ENCODE peak calls at places on chromosome 21, in ten cellular contexts. D is endodermal cell; T is body of pancreas; X is astrocyte; L is GM23248; U is WERI-Rb-1; Q is CD8-positive, alpha-beta T cell; F is heart left ventricle; N is CD4-positive, alpha-beta memory T cell; C is colonic mucosa. G is an unnamed sample.

GRCh38 chr21:37849703-37850102 is 66.6 kb downstream of the KCNJ6 start:
- DNase-seq in T (no peak), Q (no peak), L (peak; percentile 70), X (peak; percentile 89), C (no peak), F (no peak), D (no peak), U (no peak), N (no peak), G (no peak)

GRCh38 chr21:38148046-38148445 is 108.7 kb upstream of the KCNJ15 start:
- DNase-seq in Q (no peak), T (no peak), D (no peak), U (peak; percentile 57), X (no peak), C (no peak), N (no peak), F (no peak), L (no peak), G (no peak)

GRCh38 chr21:42463861-42464515 is 32.0 kb downstream of the RSPH1 start:
- DNase-seq in T (no peak), Q (peak; percentile 58), F (no peak), U (peak; percentile 75), X (peak; percentile 63), C (peak; percentile 76), N (peak; percentile 76), L (peak; percentile 16), D (peak; percentile 82), G (peak; percentile 63)

GRCh38 chr21:15301736-15302135 is 236.9 kb upstream of the NRIP1 start:
- DNase-seq in Q (no peak), N (no peak), F (no peak), C (no peak), D (no peak), L (peak; percentile 48), U (no peak), X (peak; percentile 67), T (no peak), G (no peak)

GRCh38 chr21:34913786-34914185 is 135.3 kb downstream of the RUNX1 start:
- DNase-seq in F (no peak), L (peak; percentile 48), N (no peak), D (no peak), X (no peak), T (no peak), C (no peak), Q (no peak), U (no peak), G (no peak)

GRCh38 chr21:34589511-34590282 is 25.2 kb downstream of the RCAN1 start:
- DNase-seq in X (no peak), D (peak; percentile 9), T (peak; percentile 78), Q (no peak), F (no peak), L (no peak), U (peak; percentile 90), N (no peak), C (peak; percentile 12), G (no peak)

GRCh38 chr21:37904879-37905278 is 11.4 kb downstream of the KCNJ6 start:
- DNase-seq in L (peak; percentile 39), F (peak; percentile 45), D (no peak), N (no peak), U (no peak), Q (no peak), T (no peak), C (no peak), X (no peak), G (no peak)

GRCh38 chr21:37461494-37461893 is 94.9 kb downstream of the DYRK1A start:
- DNase-seq in C (no peak), X (no peak), D (no peak), L (peak; percentile 36), N (peak; percentile 47), F (no peak), T (no peak), U (no peak), Q (no peak), G (no peak)

GRCh38 chr21:43273708-43274021 is 104.9 kb downstream of the CRYAA start:
- DNase-seq in U (no peak), T (no peak), D (no peak), C (no peak), Q (no peak), N (no peak), F (peak; percentile 16), X (no peak), L (no peak), G (no peak)

GRCh38 chr21:26946744-26947446 is 20.0 kb downstream of the ADAMTS5 start:
- DNase-seq in U (no peak), F (no peak), X (no peak), L (peak; percentile 8), C (no peak), T (no peak), N (no peak), D (no peak), Q (no peak), G (no peak)

GRCh38 chr21:38798081-38798480 is 7.6 kb upstream of the ETS2 start:
- DNase-seq in Q (no peak), U (no peak), F (no peak), X (no peak), N (no peak), T (no peak), C (no peak), L (no peak), D (no peak), G (no peak)

GRCh38 chr21:31444061-31444460 is 100.0 kb upstream of the TIAM1 start:
- DNase-seq in Q (peak; percentile 16), T (no peak), D (no peak), F (no peak), N (no peak), U (no peak), X (no peak), L (peak; percentile 83), C (no peak), G (peak; percentile 55)

GRCh38 chr21:25464275-25464674 is 143.0 kb downstream of the MRPL39 start:
- DNase-seq in N (no peak), D (no peak), X (no peak), U (no peak), F (no peak), L (no peak), C (no peak), T (no peak), Q (no peak), G (no peak)

GRCh38 chr21:41302976-41303375 is 13.6 kb upstream of the FAM3B start:
- DNase-seq in T (no peak), F (no peak), U (no peak), Q (no peak), D (no peak), X (no peak), L (no peak), C (no peak), N (no peak), G (no peak)

GRCh38 chr21:35738342-35738961 is 321.9 kb downstream of the SETD4 start:
- DNase-seq in T (peak; percentile 42), U (no peak), C (no peak), D (no peak), Q (no peak), F (peak; percentile 45), N (no peak), X (peak; percentile 84), L (peak; percentile 38), G (no peak)

GRCh38 chr21:28636988-28637691 is 355.5 kb downstream of the LTN1 start:
- DNase-seq in L (peak; percentile 81), X (peak; percentile 96), Q (no peak), N (no peak), T (no peak), F (no peak), C (no peak), D (no peak), U (no peak), G (no peak)

GRCh38 chr21:35603471-35603870 is 456.9 kb downstream of the SETD4 start:
- DNase-seq in D (peak; percentile 70), L (no peak), C (no peak), N (no peak), F (no peak), Q (no peak), U (no peak), T (no peak), X (no peak), G (no peak)

GRCh38 chr21:28872218-28872617 is 120.5 kb downstream of the LTN1 start:
- DNase-seq in X (no peak), Q (no peak), N (no peak), F (no peak), C (no peak), T (no peak), U (no peak), L (peak; percentile 27), D (no peak), G (no peak)

GRCh38 chr21:33348728-33349127 is 24.0 kb downstream of the IFNAR1 start:
- DNase-seq in T (no peak), L (no peak), U (no peak), F (no peak), D (no peak), N (no peak), X (no peak), C (no peak), Q (no peak), G (no peak)
- H3K27ac ChIP-seq in T (no peak overlapping the region), L (no peak overlapping the region), U (no peak overlapping the region), F (no peak overlapping the region), D (no peak overlapping the region), N (no peak overlapping the region), X (no peak overlapping the region), C (no peak overlapping the region), Q (no peak overlapping the region), G (no peak overlapping the region)

GRCh38 chr21:46325073-46325912 is 1.3 kb downstream of the PCNT start:
- DNase-seq in T (peak; percentile 50), N (no peak), D (peak; percentile 87), F (peak; percentile 66), X (peak; percentile 28), Q (peak; percentile 26), L (peak; percentile 71), U (peak; percentile 83), C (peak; percentile 60), G (peak; percentile 59)
- H3K4me3 ChIP-seq in T (peak overlapping the region; percentile 67), N (peak overlapping the region; percentile 93), D (peak overlapping the region; percentile 82), F (peak overlapping the region; percentile 99), X (peak overlapping the region; percentile 76), Q (peak overlapping the region; percentile 77), L (peak overlapping the region; percentile 91), U (peak overlapping the region; percentile 71), C (peak overlapping the region; percentile 74), G (peak overlapping the region; percentile 67)

GRCh38 chr21:32463367-32463766 is 50.9 kb downstream of the EVA1C start:
- DNase-seq in Q (no peak), C (no peak), L (no peak), X (peak; percentile 87), U (no peak), N (no peak), T (no peak), D (no peak), F (no peak), G (no peak)
- H3K27ac ChIP-seq in Q (no peak overlapping the region), C (no peak overlapping the region), L (peak overlapping the region; percentile 68), X (peak overlapping the region; percentile 98), U (no peak overlapping the region), N (no peak overlapping the region), T (no peak overlapping the region), D (no peak overlapping the region), F (peak overlapping the region; percentile 39), G (peak overlapping the region; percentile 90)

DNA sequence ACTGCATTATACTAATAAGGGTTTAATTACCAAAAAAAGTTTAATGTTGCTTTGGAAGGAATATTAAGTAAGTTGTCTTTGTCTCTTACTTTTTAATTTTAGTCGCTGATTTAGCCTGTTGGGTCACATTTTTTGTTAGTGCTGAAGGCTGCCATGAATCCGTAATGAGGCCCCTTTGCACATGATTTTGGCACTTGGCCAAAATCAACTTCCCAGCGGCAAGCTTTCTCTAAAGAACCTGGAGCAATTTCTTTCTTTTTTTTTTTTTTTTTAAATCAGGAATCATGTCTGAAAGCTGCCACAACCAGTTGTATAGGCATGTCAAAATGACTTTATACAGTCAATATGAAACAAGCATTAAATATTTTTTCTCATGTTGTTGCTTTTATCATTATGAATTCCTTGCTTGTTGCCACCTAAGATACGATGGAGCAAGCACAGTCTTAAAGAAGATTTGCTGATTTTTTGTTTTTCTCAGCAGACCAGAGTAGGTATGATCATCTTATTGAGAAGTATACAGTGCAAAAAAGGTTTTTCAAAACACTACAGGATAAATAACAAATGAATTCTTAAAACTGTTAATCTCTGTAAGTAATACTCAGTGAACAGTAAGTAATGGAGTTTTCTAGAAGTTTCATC is 690.4 kb downstream of the USP25 start:
- DNase-seq in L (peak; percentile 14), U (no peak), Q (no peak), C (no peak), T (peak; percentile 66), D (no peak), F (peak; percentile 60), X (peak; percentile 67), N (no peak), G (no peak)
- H3K4me3 ChIP-seq in L (no peak overlapping the region), U (no peak overlapping the region), Q (no peak overlapping the region), C (no peak overlapping the region), T (no peak overlapping the region), D (no peak overlapping the region), F (peak overlapping the region; percentile 52), X (peak overlapping the region; percentile 73), N (no peak overlapping the region), G (peak overlapping the region; percentile 79)